ENCODE peak calls at places on chromosomes 7 and 10, in five cellular contexts. One of them, this sample, is unnamed.

GRCh38 chr7:151249034-151249731 is 689 bp upstream of the SMARCD3 start:
- DNase-seq in activated CD4-positive, CD25-positive, alpha-beta regulatory T cell treated with anti-CD3 and anti-CD28 coated beads, Interleukin-2, amount 50 U/mL, for 72 hours: no peak
- DNase-seq in iris pigment epithelial cell: peak
- DNase-seq in AML-193: no peak
- DNase-seq in ACHN: peak
- DNase-seq in this sample: no peak

GRCh38 chr10:131829156-131829930 is 71.5 kb upstream of the PPP2R2D start:
- DNase-seq in activated CD4-positive, CD25-positive, alpha-beta regulatory T cell treated with anti-CD3 and anti-CD28 coated beads, Interleukin-2, amount 50 U/mL, for 72 hours: no peak
- DNase-seq in iris pigment epithelial cell: no peak
- DNase-seq in AML-193: no peak
- DNase-seq in ACHN: no peak
- DNase-seq in this sample: no peak

GRCh38 chr7:45863715-45864114 is 9.2 kb downstream of the CCDC201 start:
- DNase-seq in activated CD4-positive, CD25-positive, alpha-beta regulatory T cell treated with anti-CD3 and anti-CD28 coated beads, Interleukin-2, amount 50 U/mL, for 72 hours: no peak
- DNase-seq in iris pigment epithelial cell: no peak
- DNase-seq in AML-193: no peak
- DNase-seq in ACHN: no peak
- DNase-seq in this sample: no peak

GRCh38 chr7:130559184-130559583 is 67.3 kb downstream of the MEST start:
- DNase-seq in activated CD4-positive, CD25-positive, alpha-beta regulatory T cell treated with anti-CD3 and anti-CD28 coated beads, Interleukin-2, amount 50 U/mL, for 72 hours: no peak
- DNase-seq in iris pigment epithelial cell: no peak
- DNase-seq in AML-193: no peak
- DNase-seq in ACHN: no peak
- DNase-seq in this sample: no peak

GRCh38 chr10:30782543-30783461 is 153.2 kb upstream of the LYZL2 start:
- DNase-seq in activated CD4-positive, CD25-positive, alpha-beta regulatory T cell treated with anti-CD3 and anti-CD28 coated beads, Interleukin-2, amount 50 U/mL, for 72 hours: no peak
- DNase-seq in iris pigment epithelial cell: peak
- DNase-seq in AML-193: peak
- DNase-seq in ACHN: no peak
- DNase-seq in this sample: no peak

GRCh38 chr10:102611514-102612095 is 32.7 kb upstream of the TRIM8 start:
- DNase-seq in activated CD4-positive, CD25-positive, alpha-beta regulatory T cell treated with anti-CD3 and anti-CD28 coated beads, Interleukin-2, amount 50 U/mL, for 72 hours: no peak
- DNase-seq in iris pigment epithelial cell: peak
- DNase-seq in AML-193: no peak
- DNase-seq in ACHN: no peak
- DNase-seq in this sample: peak

GRCh38 chr7:98051118-98051744 is 55.4 kb upstream of the LMTK2 start:
- DNase-seq in activated CD4-positive, CD25-positive, alpha-beta regulatory T cell treated with anti-CD3 and anti-CD28 coated beads, Interleukin-2, amount 50 U/mL, for 72 hours: peak
- DNase-seq in iris pigment epithelial cell: no peak
- DNase-seq in AML-193: no peak
- DNase-seq in ACHN: no peak
- DNase-seq in this sample: no peak

GRCh38 chr10:27620425-27621397 is 116.6 kb downstream of the RAB18 start:
- DNase-seq in activated CD4-positive, CD25-positive, alpha-beta regulatory T cell treated with anti-CD3 and anti-CD28 coated beads, Interleukin-2, amount 50 U/mL, for 72 hours: no peak
- DNase-seq in iris pigment epithelial cell: no peak
- DNase-seq in AML-193: no peak
- DNase-seq in ACHN: no peak
- DNase-seq in this sample: no peak

GRCh38 chr10:3481496-3481895 is 303.5 kb downstream of the KLF6 start:
- DNase-seq in activated CD4-positive, CD25-positive, alpha-beta regulatory T cell treated with anti-CD3 and anti-CD28 coated beads, Interleukin-2, amount 50 U/mL, for 72 hours: no peak
- DNase-seq in iris pigment epithelial cell: no peak
- DNase-seq in AML-193: no peak
- DNase-seq in ACHN: no peak
- DNase-seq in this sample: no peak

GRCh38 chr7:132518102-132518838 is 58.0 kb downstream of the PLXNA4 start:
- DNase-seq in activated CD4-positive, CD25-positive, alpha-beta regulatory T cell treated with anti-CD3 and anti-CD28 coated beads, Interleukin-2, amount 50 U/mL, for 72 hours: no peak
- DNase-seq in iris pigment epithelial cell: peak
- DNase-seq in AML-193: peak
- DNase-seq in ACHN: peak
- DNase-seq in this sample: peak